ENCODE peak calls at places on chromosomes 6 and 20, in eight cellular contexts. K, M, U, J, W, A, S and X are unnamed samples.

GRCh38 chr20:34997171-34997570 is 41.5 kb downstream of the MYH7B start:
- DNase-seq in J (no peak), S (no peak), M (no peak), U (no peak), A (peak; percentile 65), K (no peak), W (peak; percentile 59), X (no peak)

GRCh38 chr6:139029470-139030210 is 1.1 kb downstream of the ABRACL start:
- DNase-seq in U (peak; percentile 81), M (peak; percentile 52), K (peak; percentile 71), A (peak; percentile 69), J (peak; percentile 68), S (no peak), W (peak; percentile 78), X (peak; percentile 64)

GRCh38 chr6:169966312-169967181 is 215.1 kb downstream of the ERMARD start:
- DNase-seq in J (peak; percentile 1), K (peak; percentile 49), U (peak; percentile 48), W (peak; percentile 59), M (no peak), S (no peak), A (peak; percentile 24), X (no peak)

GRCh38 chr20:59743767-59744485 is 139.6 kb downstream of the PHACTR3 start:
- DNase-seq in K (no peak), A (no peak), J (no peak), W (peak; percentile 75), U (no peak), S (no peak), M (no peak), X (no peak)

GRCh38 chr20:17859616-17860232 is 108.9 kb downstream of the SNX5 start:
- DNase-seq in K (no peak), J (peak; percentile 48), A (no peak), M (no peak), W (peak; percentile 79), S (no peak), U (no peak), X (peak; percentile 66)

GRCh38 chr6:41713161-41713649 is 22.2 kb downstream of the TFEB start:
- DNase-seq in K (no peak), A (peak; percentile 86), U (peak; percentile 84), M (peak; percentile 97), J (peak; percentile 72), W (no peak), S (no peak), X (peak; percentile 79)

GRCh38 chr6:128150376-128150775 is 249.5 kb upstream of the THEMIS start:
- DNase-seq in K (no peak), J (no peak), M (no peak), A (no peak), W (no peak), U (no peak), S (no peak), X (no peak)

GRCh38 chr6:151196571-151196970 is 43.2 kb upstream of the AKAP12 start:
- DNase-seq in S (no peak), K (no peak), M (no peak), W (no peak), J (peak; percentile 14), U (peak; percentile 78), A (peak; percentile 30), X (peak; percentile 27)

GRCh38 chr6:40999498-41000070 is 39.4 kb downstream of the UNC5CL start:
- DNase-seq in S (no peak), W (peak; percentile 42), U (no peak), M (peak; percentile 81), J (peak; percentile 70), A (peak; percentile 69), K (no peak), X (peak; percentile 83)

GRCh38 chr20:62616728-62617621 is 25.3 kb upstream of the SLCO4A1 start:
- DNase-seq in S (peak; percentile 52), M (peak; percentile 76), A (peak; percentile 84), W (peak; percentile 96), U (peak; percentile 81), K (no peak), J (peak; percentile 59), X (peak; percentile 75)

GRCh38 chr6:18323935-18324707 is 59.8 kb upstream of the DEK start:
- DNase-seq in U (no peak), S (peak; percentile 49), W (peak; percentile 74), A (no peak), K (no peak), J (no peak), M (peak; percentile 74), X (peak; percentile 19)